ENCODE peak calls at places on chromosomes 1 and 21, in four cellular contexts. S is body of pancreas, N is GM23248, U is heart left ventricle. G is an unnamed sample. For H3K9me3 and H3K4me1, the result is how much of the 10 kb centered on the place peaks cover.

GRCh38 chr21:25639922-25640670 is 1.0 kb downstream of the JAM2 start:
- DNase-seq in S (peak), N (peak), U (peak), G (no peak)

GRCh38 chr21:38181101-38181500 is 75.7 kb upstream of the KCNJ15 start:
- DNase-seq in S (no peak), N (peak), U (no peak), G (no peak)

GRCh38 chr1:43313771-43314170 is 13.0 kb downstream of the TIE1 start:
- DNase-seq in S (no peak), N (no peak), U (no peak), G (no peak)

GRCh38 chr1:228944991-228945390 is 209.7 kb downstream of the RHOU start:
- DNase-seq in S (no peak), N (peak), U (no peak), G (no peak)

GRCh38 chr1:1875932-1876331 is 15.0 kb downstream of the GNB1 start:
- DNase-seq in S (no peak), N (peak), U (no peak), G (no peak)

GRCh38 chr21:44932366-44933181 is 7.3 kb upstream of the SLX9 start:
- DNase-seq in S (peak), N (peak), U (peak), G (peak)

GRCh38 chr1:234722267-234722704 is 112.3 kb upstream of the IRF2BP2 start:
- DNase-seq in S (no peak), N (no peak), U (peak), G (no peak)

GRCh38 chr1:235054961-235055360 is 73.7 kb downstream of the TOMM20 start:
- DNase-seq in S (no peak), N (no peak), U (no peak), G (peak)

GRCh38 chr1:147211577-147211976 is 13.6 kb downstream of the FMO5 start:
- DNase-seq in S (no peak), N (no peak), U (no peak), G (no peak)

GRCh38 chr21:34517491-34518245 is 5.7 kb upstream of the KCNE1 start:
- DNase-seq in S (peak), N (no peak), U (no peak), G (no peak)

GRCh38 chr1:113835686-113836290 is 23.5 kb upstream of the RSBN1 start:
- DNase-seq in S (no peak), N (peak), U (no peak), G (no peak)

GRCh38 chr1:235227414-235227813 is 66.4 kb upstream of the RBM34 start:
- DNase-seq in S (no peak), N (no peak), U (no peak), G (no peak)

GRCh38 chr1:161172776-161173376 is 4.4 kb downstream of the B4GALT3 start:
- DNase-seq in S (peak), N (peak), U (no peak), G (no peak)

GRCh38 chr1:63327417-63328139 is 5.2 kb downstream of the FOXD3 start:
- DNase-seq in S (peak), N (peak), U (peak), G (peak)

GRCh38 chr1:20634065-20634593 is 871 bp downstream of the PINK1 start:
- DNase-seq in S (no peak), N (peak), U (no peak), G (no peak)

GRCh38 chr1:213783898-213784297 is 203.9 kb upstream of the PROX1 start:
- DNase-seq in S (no peak), N (no peak), U (no peak), G (no peak)

GRCh38 chr1:173870252-173871075 is 2.3 kb downstream of the ZBTB37 start:
- DNase-seq in S (peak), N (no peak), U (no peak), G (no peak)

GRCh38 chr1:29256979-29257804 is 20.9 kb downstream of the PTPRU start:
- DNase-seq in S (peak), N (peak), U (peak), G (peak)

GRCh38 chr1:218475699-218476098 is 130.6 kb downstream of the TGFB2 start:
- DNase-seq in S (no peak), N (no peak), U (no peak), G (no peak)
- H3K27ac ChIP-seq in S (no peak), N (no peak), U (no peak), G (no peak)

DNA sequence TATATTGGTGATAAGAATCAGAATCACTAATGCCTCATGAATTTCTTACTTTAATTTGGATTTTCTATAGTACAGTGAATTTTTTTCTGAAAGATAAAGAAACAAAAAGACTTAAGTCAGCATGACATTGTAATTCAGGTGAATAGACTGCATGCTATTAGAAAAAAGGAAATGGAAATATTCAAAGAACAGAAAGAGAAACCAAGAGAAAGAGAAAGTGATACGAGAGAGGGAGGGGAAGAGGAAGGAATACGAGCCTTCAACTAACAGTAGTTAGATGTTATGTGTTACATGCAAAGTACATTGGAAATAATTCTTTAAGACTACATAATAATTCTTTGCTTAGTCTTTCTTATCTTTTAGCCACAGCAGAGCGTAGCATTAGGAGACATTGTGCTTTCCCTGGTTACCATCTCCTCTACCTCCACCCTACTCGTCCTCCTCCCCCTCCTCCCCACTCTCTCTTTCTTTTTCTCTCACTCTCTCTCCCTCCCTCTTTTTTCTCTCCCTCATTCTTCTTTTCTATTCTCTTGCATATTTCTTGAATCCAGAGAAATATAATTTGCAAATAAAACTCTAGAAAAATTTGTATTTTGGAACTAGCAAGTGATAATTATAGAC is 46.4 kb upstream of the ADGRL4 start:
- DNase-seq in S (no peak), N (no peak), U (no peak), G (no peak)
- H3K9me3 ChIP-seq in S (under half), N (under half), U (under half), G (under half)

GRCh38 chr1:201704439-201704792 is 124.5 kb upstream of the IPO9 start:
- DNase-seq in S (no peak), N (no peak), U (no peak), G (no peak)

GRCh38 chr1:201701831-201702230 is 127.1 kb upstream of the IPO9 start:
- DNase-seq in S (no peak), N (no peak), U (no peak), G (no peak)

GRCh38 chr1:201703646-201704438 is 125.1 kb upstream of the IPO9 start:
- DNase-seq in S (peak), N (peak), U (peak), G (peak)

GRCh38 chr1:201705389-201705788 is 123.6 kb upstream of the IPO9 start:
- DNase-seq in S (no peak), N (no peak), U (no peak), G (no peak)

GRCh38 chr1:201702936-201703335 is 126.0 kb upstream of the IPO9 start:
- DNase-seq in S (peak), N (peak), U (peak), G (no peak)
- H3K4me1 ChIP-seq in S (under half), N (under half), U (under half), G (under half)

DNA sequence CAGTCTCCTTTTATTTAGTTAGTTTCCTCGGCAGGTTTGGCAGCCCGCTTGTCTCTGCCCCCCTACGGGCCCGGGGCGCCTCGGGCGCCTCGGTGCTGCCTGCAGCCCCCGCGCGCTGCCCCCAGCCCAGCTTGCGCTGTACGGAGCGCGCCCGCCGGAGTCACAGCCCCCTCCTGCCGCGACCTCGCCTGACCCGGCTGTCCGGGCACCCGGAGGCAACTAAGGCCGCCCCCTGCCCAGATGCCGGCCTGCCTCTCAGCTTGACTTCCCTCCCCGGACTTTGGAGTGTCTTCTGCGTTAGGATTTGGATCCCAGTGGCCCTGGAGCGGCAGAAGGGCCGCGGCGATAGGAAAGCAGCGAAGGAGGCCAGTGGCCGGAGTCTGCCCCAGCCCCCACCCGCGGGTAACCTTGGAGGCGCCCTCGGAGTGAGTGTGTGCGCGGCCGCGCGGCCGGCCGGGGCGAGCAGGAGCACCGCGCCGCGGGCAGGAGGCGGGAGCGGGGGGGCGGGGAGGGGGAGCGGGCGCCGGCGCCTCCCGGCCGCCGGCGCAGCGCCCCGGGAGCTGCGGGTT is 7.6 kb downstream of the CDKN2C start:
- DNase-seq in S (peak), N (peak), U (peak), G (peak)
- H3K27ac ChIP-seq in S (peak), N (peak), U (peak), G (peak)

GRCh38 chr21:23394458-23394857 is 2212.8 kb downstream of the MRPL39 start:
- DNase-seq in S (no peak), N (no peak), U (no peak), G (no peak)

GRCh38 chr21:23401278-23401677 is 2206.0 kb downstream of the MRPL39 start:
- DNase-seq in S (no peak), N (no peak), U (no peak), G (no peak)

GRCh38 chr21:23402929-23403520 is 2204.3 kb downstream of the MRPL39 start:
- DNase-seq in S (no peak), N (no peak), U (no peak), G (no peak)

GRCh38 chr21:23398726-23399125 is 2208.6 kb downstream of the MRPL39 start:
- DNase-seq in S (no peak), N (no peak), U (no peak), G (no peak)
- H3K9me3 ChIP-seq in S (under half), N (under half), U (under half), G (under half)

G was measured in upper lobe of right lung.